ENCODE peak calls at places on chromosome 22, in seven cellular contexts. S, U, X, L, Y, F and H are unnamed samples.

GRCh38 chr22:28132466-28132865 is 213.4 kb upstream of the PITPNB start:
- DNase-seq in L (no peak), X (peak), F (no peak), U (no peak), S (no peak), Y (no peak), H (no peak)

GRCh38 chr22:47374901-47375575 is 612.6 kb downstream of the TBC1D22A start:
- DNase-seq in L (no peak), S (no peak), U (no peak), X (no peak), Y (no peak), F (no peak), H (no peak)

GRCh38 chr22:32558681-32559355 is 84.2 kb downstream of the FBXO7 start:
- DNase-seq in L (no peak), Y (no peak), U (no peak), X (peak), F (no peak), S (no peak), H (peak)

GRCh38 chr22:23164091-23164490 is 16.2 kb upstream of the BCR start:
- DNase-seq in L (no peak), X (no peak), Y (no peak), S (no peak), F (no peak), U (no peak), H (no peak)

GRCh38 chr22:37309221-37310074 is 27.1 kb downstream of the CYTH4 start:
- DNase-seq in X (no peak), U (no peak), S (no peak), F (no peak), Y (no peak), L (no peak), H (no peak)

GRCh38 chr22:41544671-41545476 is 604 bp upstream of the POLR3H start:
- DNase-seq in L (no peak), Y (no peak), U (no peak), X (no peak), F (no peak), S (no peak), H (no peak)

GRCh38 chr22:50581950-50582561 is 593 bp downstream of the CHKB start:
- DNase-seq in X (no peak), U (no peak), S (peak), L (no peak), F (no peak), Y (no peak), H (no peak)

GRCh38 chr22:48690583-48691317 is 1136.9 kb downstream of the BRD1 start:
- DNase-seq in S (no peak), L (no peak), U (no peak), Y (no peak), F (no peak), X (no peak), H (no peak)

GRCh38 chr22:19524170-19525115 is at the start of gene CLDN5:
- DNase-seq in X (peak), S (peak), L (peak), F (no peak), Y (no peak), U (no peak), H (no peak)

GRCh38 chr22:36757608-36758220 is 18.2 kb downstream of the IFT27 start:
- DNase-seq in F (peak), S (peak), U (peak), X (peak), L (peak), Y (no peak), H (no peak)

GRCh38 chr22:50079689-50080465 is 5.3 kb downstream of the MLC1 start:
- DNase-seq in L (no peak), F (no peak), X (no peak), S (no peak), U (no peak), Y (no peak), H (no peak)

GRCh38 chr22:27100789-27101188 is 443.4 kb downstream of the MIAT start:
- DNase-seq in F (no peak), S (no peak), L (peak), U (no peak), X (peak), Y (no peak), H (peak)

GRCh38 chr22:42304021-42304790 is 33.8 kb upstream of the TCF20 start:
- DNase-seq in L (no peak), U (no peak), X (no peak), S (no peak), F (no peak), Y (no peak), H (no peak)

GRCh38 chr22:39482768-39483167 is 19.3 kb upstream of the MIEF1 start:
- DNase-seq in S (peak), X (no peak), Y (no peak), L (no peak), F (no peak), U (no peak), H (no peak)

GRCh38 chr22:17489101-17489500 is 74.2 kb upstream of the SLC25A18 start:
- DNase-seq in S (no peak), L (no peak), U (no peak), X (no peak), F (no peak), Y (no peak), H (no peak)

GRCh38 chr22:17773606-17774205 is 563 bp downstream of the BID start:
- DNase-seq in X (peak), U (peak), L (peak), F (peak), Y (no peak), S (peak), H (no peak)